ENCODE peak calls at places on chromosomes 6 and 20, in seven cellular contexts. One of them, this sample, is unnamed.

GRCh38 chr6:160247457-160247883 is 11.2 kb downstream of the SLC22A2 start:
- DNase-seq in CD8-positive, alpha-beta T cell: no peak
- DNase-seq in PC-3: no peak
- DNase-seq in pancreas: no peak
- DNase-seq in adrenal gland: peak; percentile 22
- DNase-seq in cardiac muscle cell: peak; percentile 34
- DNase-seq in body of pancreas: no peak
- DNase-seq in this sample: no peak

GRCh38 chr6:29325777-29326176 is 24.3 kb downstream of the OR14J1 start:
- DNase-seq in pancreas: no peak
- DNase-seq in body of pancreas: no peak
- DNase-seq in adrenal gland: no peak
- DNase-seq in cardiac muscle cell: no peak
- DNase-seq in PC-3: no peak
- DNase-seq in CD8-positive, alpha-beta T cell: no peak
- DNase-seq in this sample: no peak

GRCh38 chr20:50645253-50646068 is 45.9 kb downstream of the RIPOR3 start:
- DNase-seq in CD8-positive, alpha-beta T cell: no peak
- DNase-seq in pancreas: peak; percentile 76
- DNase-seq in PC-3: peak; percentile 99
- DNase-seq in body of pancreas: peak; percentile 87
- DNase-seq in cardiac muscle cell: peak; percentile 99
- DNase-seq in adrenal gland: peak; percentile 97
- DNase-seq in this sample: peak; percentile 99

GRCh38 chr20:51269671-51270070 is 246.8 kb upstream of the KCNG1 start:
- DNase-seq in pancreas: no peak
- DNase-seq in CD8-positive, alpha-beta T cell: no peak
- DNase-seq in adrenal gland: no peak
- DNase-seq in cardiac muscle cell: no peak
- DNase-seq in body of pancreas: no peak
- DNase-seq in PC-3: no peak
- DNase-seq in this sample: no peak

GRCh38 chr6:17101422-17102257 is at the start of gene STMND1:
- DNase-seq in pancreas: peak; percentile 81
- DNase-seq in PC-3: peak; percentile 70
- DNase-seq in cardiac muscle cell: peak; percentile 45
- DNase-seq in body of pancreas: peak; percentile 88
- DNase-seq in adrenal gland: peak; percentile 34
- DNase-seq in CD8-positive, alpha-beta T cell: no peak
- DNase-seq in this sample: no peak

GRCh38 chr6:21836292-21836691 is 242.7 kb downstream of the SOX4 start:
- DNase-seq in body of pancreas: no peak
- DNase-seq in PC-3: no peak
- DNase-seq in cardiac muscle cell: no peak
- DNase-seq in pancreas: no peak
- DNase-seq in adrenal gland: no peak
- DNase-seq in CD8-positive, alpha-beta T cell: no peak
- DNase-seq in this sample: no peak

GRCh38 chr6:79421001-79421411 is 116.2 kb downstream of the LCA5 start:
- DNase-seq in body of pancreas: no peak
- DNase-seq in pancreas: no peak
- DNase-seq in cardiac muscle cell: peak; percentile 75
- DNase-seq in PC-3: no peak
- DNase-seq in adrenal gland: no peak
- DNase-seq in CD8-positive, alpha-beta T cell: no peak
- DNase-seq in this sample: no peak

GRCh38 chr6:170125447-170126300 is 165.2 kb downstream of the DLL1 start:
- DNase-seq in PC-3: no peak
- DNase-seq in pancreas: peak; percentile 47
- DNase-seq in adrenal gland: peak; percentile 4
- DNase-seq in cardiac muscle cell: no peak
- DNase-seq in CD8-positive, alpha-beta T cell: peak; percentile 4
- DNase-seq in body of pancreas: peak; percentile 1
- DNase-seq in this sample: no peak

GRCh38 chr6:146419576-146419975 is 124.1 kb upstream of the RAB32 start:
- DNase-seq in pancreas: no peak
- DNase-seq in CD8-positive, alpha-beta T cell: no peak
- DNase-seq in PC-3: no peak
- DNase-seq in adrenal gland: no peak
- DNase-seq in cardiac muscle cell: no peak
- DNase-seq in body of pancreas: no peak
- DNase-seq in this sample: no peak

GRCh38 chr6:7542878-7543394 is 1.5 kb downstream of the DSP start:
- DNase-seq in body of pancreas: peak; percentile 93
- DNase-seq in pancreas: peak; percentile 85
- DNase-seq in PC-3: peak; percentile 84
- DNase-seq in CD8-positive, alpha-beta T cell: no peak
- DNase-seq in adrenal gland: peak; percentile 88
- DNase-seq in cardiac muscle cell: peak; percentile 26
- DNase-seq in this sample: no peak

DNA sequence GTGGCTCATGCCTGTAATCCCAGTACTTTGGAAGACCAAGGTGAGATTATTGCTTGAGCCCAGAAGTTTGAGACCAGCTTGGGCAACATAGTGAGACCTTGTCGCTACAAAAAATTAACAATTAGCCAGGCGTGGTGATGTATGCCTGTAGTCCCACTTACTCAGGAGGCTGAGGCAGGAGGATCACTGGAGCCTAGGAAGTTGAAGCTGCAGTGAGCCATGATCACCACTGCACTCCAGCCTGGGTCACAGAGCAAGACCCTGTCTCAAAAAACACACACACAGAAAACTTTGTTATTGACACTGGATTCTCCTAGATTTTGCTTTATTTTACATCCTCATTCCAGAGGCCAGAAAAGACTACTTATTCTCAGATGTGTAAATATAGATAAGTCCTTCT is 9.5 kb upstream of the REV3L start:
- DNase-seq in body of pancreas: no peak
- DNase-seq in PC-3: no peak
- DNase-seq in cardiac muscle cell: no peak
- DNase-seq in CD8-positive, alpha-beta T cell: no peak
- DNase-seq in pancreas: no peak
- DNase-seq in adrenal gland: no peak
- DNase-seq in this sample: no peak
- TF ChIP-seq CTCF in body of pancreas: no peak
- TF ChIP-seq CTCF in PC-3: no peak
- TF ChIP-seq CTCF in cardiac muscle cell: no peak
- TF ChIP-seq CTCF in CD8-positive, alpha-beta T cell: no peak
- TF ChIP-seq CTCF in pancreas: no peak
- TF ChIP-seq CTCF in adrenal gland: no peak
- TF ChIP-seq CTCF in this sample: no peak

GRCh38 chr6:165985926-165986646 is 181.6 kb downstream of the TBXT start:
- DNase-seq in CD8-positive, alpha-beta T cell: no peak
- DNase-seq in body of pancreas: no peak
- DNase-seq in adrenal gland: no peak
- DNase-seq in PC-3: no peak
- DNase-seq in cardiac muscle cell: peak; percentile 32
- DNase-seq in pancreas: no peak
- DNase-seq in this sample: no peak

GRCh38 chr6:165986647-165987482 is 180.8 kb downstream of the TBXT start:
- DNase-seq in adrenal gland: peak; percentile 33
- DNase-seq in body of pancreas: no peak
- DNase-seq in CD8-positive, alpha-beta T cell: no peak
- DNase-seq in cardiac muscle cell: peak; percentile 67
- DNase-seq in PC-3: no peak
- DNase-seq in pancreas: no peak
- DNase-seq in this sample: no peak

GRCh38 chr6:165983112-165984072 is 184.3 kb downstream of the TBXT start:
- DNase-seq in PC-3: no peak
- DNase-seq in body of pancreas: no peak
- DNase-seq in adrenal gland: no peak
- DNase-seq in pancreas: no peak
- DNase-seq in CD8-positive, alpha-beta T cell: no peak
- DNase-seq in cardiac muscle cell: no peak
- DNase-seq in this sample: no peak

GRCh38 chr6:165984743-165985142 is 182.9 kb downstream of the TBXT start:
- DNase-seq in PC-3: no peak
- DNase-seq in adrenal gland: no peak
- DNase-seq in cardiac muscle cell: no peak
- DNase-seq in CD8-positive, alpha-beta T cell: no peak
- DNase-seq in body of pancreas: no peak
- DNase-seq in pancreas: no peak
- DNase-seq in this sample: no peak

GRCh38 chr6:165985281-165985925 is 182.2 kb downstream of the TBXT start:
- DNase-seq in pancreas: no peak
- DNase-seq in CD8-positive, alpha-beta T cell: no peak
- DNase-seq in adrenal gland: no peak
- DNase-seq in body of pancreas: no peak
- DNase-seq in cardiac muscle cell: no peak
- DNase-seq in PC-3: no peak
- DNase-seq in this sample: no peak
- H3K27me3 ChIP-seq in pancreas: no peaks in the 10 kb centered on the region
- H3K27me3 ChIP-seq in CD8-positive, alpha-beta T cell: no peaks in the 10 kb centered on the region
- H3K27me3 ChIP-seq in adrenal gland: no peaks in the 10 kb centered on the region
- H3K27me3 ChIP-seq in body of pancreas: peaks cover 11% of the 10 kb centered on the region
- H3K27me3 ChIP-seq in cardiac muscle cell: peaks cover 100% of the 10 kb centered on the region
- H3K27me3 ChIP-seq in PC-3: peaks cover 38% of the 10 kb centered on the region
- H3K27me3 ChIP-seq in this sample: peaks cover 46% of the 10 kb centered on the region

GRCh38 chr6:2767327-2767985 is 2.3 kb downstream of the WRNIP1 start:
- DNase-seq in body of pancreas: no peak
- DNase-seq in pancreas: no peak
- DNase-seq in adrenal gland: no peak
- DNase-seq in PC-3: no peak
- DNase-seq in cardiac muscle cell: no peak
- DNase-seq in CD8-positive, alpha-beta T cell: no peak
- DNase-seq in this sample: no peak

GRCh38 chr6:2766767-2767314 is 1.6 kb downstream of the WRNIP1 start:
- DNase-seq in adrenal gland: no peak
- DNase-seq in pancreas: no peak
- DNase-seq in PC-3: peak; percentile 16
- DNase-seq in body of pancreas: no peak
- DNase-seq in CD8-positive, alpha-beta T cell: no peak
- DNase-seq in cardiac muscle cell: no peak
- DNase-seq in this sample: no peak

GRCh38 chr6:2764610-2765165 is 505 bp upstream of the WRNIP1 start:
- DNase-seq in adrenal gland: peak; percentile 67
- DNase-seq in PC-3: peak; percentile 56
- DNase-seq in pancreas: no peak
- DNase-seq in body of pancreas: peak; percentile 59
- DNase-seq in cardiac muscle cell: peak; percentile 82
- DNase-seq in CD8-positive, alpha-beta T cell: peak; percentile 65
- DNase-seq in this sample: no peak

GRCh38 chr6:2765166-2765895 is at the start of gene WRNIP1:
- DNase-seq in adrenal gland: peak; percentile 100
- DNase-seq in cardiac muscle cell: peak; percentile 99
- DNase-seq in pancreas: peak; percentile 97
- DNase-seq in PC-3: peak; percentile 99
- DNase-seq in body of pancreas: peak; percentile 99
- DNase-seq in CD8-positive, alpha-beta T cell: peak; percentile 96
- DNase-seq in this sample: peak; percentile 94

DNA sequence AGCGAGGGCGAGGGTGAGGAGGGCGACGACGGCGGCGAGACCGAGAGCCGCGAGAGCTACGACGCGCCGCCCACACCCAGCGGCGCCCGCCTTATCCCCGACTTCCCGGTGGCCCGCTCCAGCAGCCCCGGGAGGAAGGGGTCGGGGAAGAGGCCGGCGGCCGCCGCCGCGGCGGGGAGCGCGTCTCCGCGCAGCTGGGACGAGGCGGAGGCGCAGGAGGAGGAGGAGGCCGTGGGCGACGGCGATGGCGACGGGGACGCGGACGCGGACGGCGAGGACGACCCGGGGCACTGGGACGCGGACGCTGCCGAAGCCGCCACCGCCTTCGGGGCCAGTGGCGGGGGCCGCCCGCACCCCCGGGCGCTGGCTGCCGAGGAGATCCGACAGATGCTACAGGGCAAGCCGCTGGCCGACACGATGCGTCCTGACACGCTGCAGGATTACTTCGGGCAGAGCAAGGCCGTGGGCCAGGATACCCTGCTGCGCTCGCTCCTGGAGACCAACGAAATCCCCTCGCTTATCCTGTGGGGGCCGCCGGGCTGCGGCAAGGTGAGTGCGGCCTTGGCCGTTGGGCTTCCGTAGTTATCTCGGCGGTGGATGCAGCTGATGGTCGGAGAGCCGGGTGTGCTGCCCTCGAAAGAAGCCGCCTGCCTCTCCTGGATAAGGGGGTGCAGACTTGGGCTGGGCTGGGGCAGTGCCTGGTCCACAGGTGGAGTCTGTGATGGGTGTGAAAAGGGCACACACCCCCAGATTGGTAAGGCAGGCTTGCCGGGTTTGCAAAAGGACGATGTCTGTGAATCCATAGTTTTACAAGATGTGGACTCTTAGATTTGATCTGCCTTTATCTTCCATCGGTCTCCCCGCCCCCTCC is 938 bp downstream of the WRNIP1 start:
- DNase-seq in pancreas: peak; percentile 79
- DNase-seq in adrenal gland: peak; percentile 52
- DNase-seq in cardiac muscle cell: peak; percentile 56
- DNase-seq in CD8-positive, alpha-beta T cell: peak; percentile 42
- DNase-seq in PC-3: peak; percentile 39
- DNase-seq in body of pancreas: peak; percentile 60
- DNase-seq in this sample: no peak
- H3K4me3 ChIP-seq in pancreas: peak overlapping the region; percentile 89
- H3K4me3 ChIP-seq in adrenal gland: peak overlapping the region; percentile 78
- H3K4me3 ChIP-seq in cardiac muscle cell: peak overlapping the region; percentile 82
- H3K4me3 ChIP-seq in CD8-positive, alpha-beta T cell: peak overlapping the region; percentile 72
- H3K4me3 ChIP-seq in PC-3: peak overlapping the region; percentile 97
- H3K4me3 ChIP-seq in body of pancreas: peak overlapping the region; percentile 90
- H3K4me3 ChIP-seq in this sample: peak overlapping the region; percentile 97

GRCh38 chr6:34093854-34094430 is 51.9 kb downstream of the GRM4 start:
- DNase-seq in adrenal gland: no peak
- DNase-seq in cardiac muscle cell: no peak
- DNase-seq in body of pancreas: no peak
- DNase-seq in pancreas: no peak
- DNase-seq in CD8-positive, alpha-beta T cell: no peak
- DNase-seq in PC-3: no peak
- DNase-seq in this sample: no peak

GRCh38 chr6:34094474-34095135 is 51.3 kb downstream of the GRM4 start:
- DNase-seq in CD8-positive, alpha-beta T cell: no peak
- DNase-seq in PC-3: no peak
- DNase-seq in pancreas: no peak
- DNase-seq in body of pancreas: no peak
- DNase-seq in cardiac muscle cell: no peak
- DNase-seq in adrenal gland: no peak
- DNase-seq in this sample: no peak

GRCh38 chr6:34096193-34096592 is 49.7 kb downstream of the GRM4 start:
- DNase-seq in PC-3: no peak
- DNase-seq in adrenal gland: no peak
- DNase-seq in cardiac muscle cell: no peak
- DNase-seq in pancreas: no peak
- DNase-seq in CD8-positive, alpha-beta T cell: no peak
- DNase-seq in body of pancreas: no peak
- DNase-seq in this sample: no peak

GRCh38 chr6:34095136-34095505 is 50.8 kb downstream of the GRM4 start:
- DNase-seq in cardiac muscle cell: no peak
- DNase-seq in body of pancreas: no peak
- DNase-seq in CD8-positive, alpha-beta T cell: no peak
- DNase-seq in pancreas: no peak
- DNase-seq in adrenal gland: no peak
- DNase-seq in PC-3: no peak
- DNase-seq in this sample: no peak

DNA sequence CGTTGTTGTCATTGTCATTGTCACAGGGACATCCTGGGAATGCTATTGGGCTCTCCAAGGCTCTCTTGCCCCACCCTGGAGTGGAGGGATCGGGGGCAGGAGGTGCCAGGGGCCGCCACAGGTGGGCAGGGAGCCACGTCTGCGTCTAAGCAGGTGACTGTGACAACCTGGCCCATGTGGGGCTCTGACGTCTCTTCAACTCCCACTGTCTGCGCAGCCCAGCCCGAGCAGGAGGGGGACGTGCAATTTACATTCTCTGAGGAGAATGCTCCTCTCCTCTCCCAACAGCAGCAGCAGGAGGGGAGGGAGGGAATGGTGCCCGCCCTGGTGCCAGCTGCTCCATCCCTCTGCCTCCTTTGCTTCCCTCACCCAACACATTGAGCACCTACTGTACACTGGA is 50.1 kb downstream of the GRM4 start:
- DNase-seq in body of pancreas: no peak
- DNase-seq in cardiac muscle cell: no peak
- DNase-seq in pancreas: no peak
- DNase-seq in adrenal gland: no peak
- DNase-seq in PC-3: no peak
- DNase-seq in CD8-positive, alpha-beta T cell: no peak
- DNase-seq in this sample: no peak
- TF ChIP-seq CTCF in body of pancreas: no peak
- TF ChIP-seq CTCF in cardiac muscle cell: no peak
- TF ChIP-seq CTCF in pancreas: no peak
- TF ChIP-seq CTCF in adrenal gland: no peak
- TF ChIP-seq CTCF in PC-3: no peak
- TF ChIP-seq CTCF in CD8-positive, alpha-beta T cell: no peak
- TF ChIP-seq CTCF in this sample: no peak